ENCODE peak calls at places on chromosomes 16 and 17, in six cellular contexts. U, T, K, J, B and H are unnamed samples.

GRCh38 chr16:22948058-22948602 is 134.2 kb downstream of the HS3ST2 start:
- DNase-seq in K (no peak), T (no peak), B (peak), J (no peak), U (no peak), H (no peak)

GRCh38 chr16:70778901-70779309 is 22.1 kb downstream of the VAC14 start:
- DNase-seq in B (peak), T (peak), U (peak), J (peak), K (peak), H (peak)

GRCh38 chr16:72612271-72612670 is 435.7 kb downstream of the ZFHX3 start:
- DNase-seq in T (no peak), U (no peak), K (no peak), J (no peak), B (no peak), H (no peak)

GRCh38 chr17:42520540-42520951 is 15.5 kb upstream of the NAGLU start:
- DNase-seq in K (no peak), B (peak), J (no peak), T (peak), U (no peak), H (peak)

GRCh38 chr17:79077587-79077986 is 3.0 kb downstream of the ENGASE start:
- DNase-seq in U (no peak), T (no peak), J (no peak), B (no peak), K (no peak), H (no peak)

GRCh38 chr16:28531777-28532744 is 6.7 kb downstream of the NUPR1 start:
- DNase-seq in J (no peak), U (no peak), K (no peak), T (peak), B (peak), H (peak)

GRCh38 chr16:84209989-84210388 is 19.0 kb downstream of the ADAD2 start:
- DNase-seq in U (peak), B (no peak), J (peak), K (no peak), T (no peak), H (no peak)

GRCh38 chr17:18167421-18167820 is 16.2 kb upstream of the ALKBH5 start:
- DNase-seq in J (no peak), K (no peak), U (no peak), B (no peak), T (no peak), H (no peak)

GRCh38 chr16:74261068-74261467 is 35.5 kb upstream of the PSMD7 start:
- DNase-seq in U (no peak), B (no peak), T (no peak), J (no peak), K (no peak), H (no peak)

GRCh38 chr16:28068976-28069375 is 5.5 kb upstream of the GSG1L start:
- DNase-seq in U (no peak), J (no peak), B (no peak), T (no peak), K (no peak), H (no peak)

GRCh38 chr16:87002717-87003413 is 314.3 kb downstream of the C16orf95 start:
- DNase-seq in J (peak), B (no peak), U (peak), T (no peak), K (no peak), H (no peak)

GRCh38 chr17:8913879-8914278 is 46.4 kb upstream of the PIK3R6 start:
- DNase-seq in K (no peak), U (no peak), J (no peak), B (no peak), T (no peak), H (no peak)

GRCh38 chr16:75116081-75116910 is at the start of gene LDHD:
- DNase-seq in U (peak), J (peak), B (peak), T (peak), K (peak), H (peak)

GRCh38 chr16:31710880-31711279 is 162.7 kb upstream of the ZNF267 start:
- DNase-seq in J (no peak), U (no peak), B (no peak), T (no peak), K (no peak), H (no peak)

GRCh38 chr16:65120811-65121721 is 797 bp downstream of the CDH11 start:
- DNase-seq in T (no peak), J (peak), U (peak), B (peak), K (peak), H (peak)

GRCh38 chr16:81807767-81808166 is 28.7 kb downstream of the PLCG2 start:
- DNase-seq in J (no peak), K (no peak), U (no peak), B (peak), T (no peak), H (no peak)

GRCh38 chr17:7220593-7221280 is 999 bp downstream of the ACADVL start:
- DNase-seq in K (peak), T (peak), J (peak), B (peak), U (peak), H (peak)

GRCh38 chr16:88442435-88442810 is 10.7 kb upstream of the ZFPM1 start:
- DNase-seq in J (no peak), U (no peak), K (no peak), B (no peak), T (no peak), H (no peak)

GRCh38 chr16:56332464-56333079 is 92.8 kb downstream of the AMFR start:
- DNase-seq in J (peak), T (peak), B (peak), U (peak), K (peak), H (peak)

GRCh38 chr17:4492762-4493561 is 5.7 kb upstream of the SPNS2 start:
- DNase-seq in B (peak), U (peak), T (peak), J (peak), K (no peak), H (peak)

GRCh38 chr16:78437352-78437968 is 338.0 kb downstream of the WWOX start:
- DNase-seq in J (no peak), B (peak), U (no peak), T (peak), K (peak), H (peak)

GRCh38 chr16:84823484-84823883 is 3.7 kb downstream of the CRISPLD2 start:
- DNase-seq in U (no peak), K (no peak), J (no peak), T (no peak), B (no peak), H (no peak)

GRCh38 chr16:81647527-81647926 is 131.6 kb upstream of the PLCG2 start:
- DNase-seq in J (peak), U (peak), T (no peak), K (no peak), B (peak), H (no peak)

GRCh38 chr17:79800325-79801155 is 3.7 kb upstream of the CBX8 start:
- DNase-seq in J (peak), U (peak), B (peak), K (peak), T (no peak), H (peak)

GRCh38 chr17:17075037-17075755 is 32.9 kb downstream of the MPRIP start:
- DNase-seq in T (no peak), J (peak), U (peak), B (no peak), K (peak), H (no peak)

GRCh38 chr17:44539664-44540063 is 17.6 kb upstream of the FZD2 start:
- DNase-seq in B (peak), T (no peak), K (no peak), U (no peak), J (no peak), H (peak)
- H3K4me2 ChIP-seq in B (peak), T (no peak), K (no peak), U (no peak), J (peak), H (peak)

DNA sequence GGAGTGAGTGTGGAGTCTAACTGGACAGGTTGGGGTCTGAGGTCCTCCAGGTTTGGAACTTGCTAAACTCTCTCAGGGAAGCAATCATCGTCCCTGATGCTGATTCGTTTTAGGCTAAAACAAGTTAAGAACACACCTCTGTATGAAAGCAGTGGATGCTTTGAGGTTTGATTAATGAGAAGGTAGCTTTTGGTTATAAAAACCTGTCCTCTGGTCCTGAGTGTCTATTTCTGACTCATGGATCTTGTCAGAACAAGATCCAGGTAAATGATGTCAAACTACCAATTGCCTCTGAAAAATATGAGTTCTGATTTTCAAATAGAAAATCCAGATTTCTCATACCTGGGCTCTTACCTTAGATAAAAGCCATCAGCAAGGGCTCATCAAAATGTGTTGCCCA is 23.0 kb downstream of the KRT23 start:
- DNase-seq in U (no peak), B (no peak), K (no peak), J (no peak), T (no peak), H (no peak)
- H3K4me3 ChIP-seq in U (no peak), B (no peak), K (no peak), J (no peak), T (no peak), H (no peak)

GRCh38 chr17:47244697-47245096 is 8.9 kb upstream of the ITGB3 start:
- DNase-seq in T (no peak), U (no peak), B (no peak), J (no peak), K (no peak), H (no peak)

GRCh38 chr17:47240806-47241205 is 12.8 kb upstream of the ITGB3 start:
- DNase-seq in T (no peak), B (no peak), U (no peak), J (no peak), K (no peak), H (no peak)

GRCh38 chr17:47246120-47246519 is 7.5 kb upstream of the ITGB3 start:
- DNase-seq in J (no peak), T (no peak), U (no peak), B (no peak), K (no peak), H (no peak)

GRCh38 chr17:47242648-47243047 is 11.0 kb upstream of the ITGB3 start:
- DNase-seq in J (no peak), T (no peak), U (no peak), B (no peak), K (no peak), H (no peak)

DNA sequence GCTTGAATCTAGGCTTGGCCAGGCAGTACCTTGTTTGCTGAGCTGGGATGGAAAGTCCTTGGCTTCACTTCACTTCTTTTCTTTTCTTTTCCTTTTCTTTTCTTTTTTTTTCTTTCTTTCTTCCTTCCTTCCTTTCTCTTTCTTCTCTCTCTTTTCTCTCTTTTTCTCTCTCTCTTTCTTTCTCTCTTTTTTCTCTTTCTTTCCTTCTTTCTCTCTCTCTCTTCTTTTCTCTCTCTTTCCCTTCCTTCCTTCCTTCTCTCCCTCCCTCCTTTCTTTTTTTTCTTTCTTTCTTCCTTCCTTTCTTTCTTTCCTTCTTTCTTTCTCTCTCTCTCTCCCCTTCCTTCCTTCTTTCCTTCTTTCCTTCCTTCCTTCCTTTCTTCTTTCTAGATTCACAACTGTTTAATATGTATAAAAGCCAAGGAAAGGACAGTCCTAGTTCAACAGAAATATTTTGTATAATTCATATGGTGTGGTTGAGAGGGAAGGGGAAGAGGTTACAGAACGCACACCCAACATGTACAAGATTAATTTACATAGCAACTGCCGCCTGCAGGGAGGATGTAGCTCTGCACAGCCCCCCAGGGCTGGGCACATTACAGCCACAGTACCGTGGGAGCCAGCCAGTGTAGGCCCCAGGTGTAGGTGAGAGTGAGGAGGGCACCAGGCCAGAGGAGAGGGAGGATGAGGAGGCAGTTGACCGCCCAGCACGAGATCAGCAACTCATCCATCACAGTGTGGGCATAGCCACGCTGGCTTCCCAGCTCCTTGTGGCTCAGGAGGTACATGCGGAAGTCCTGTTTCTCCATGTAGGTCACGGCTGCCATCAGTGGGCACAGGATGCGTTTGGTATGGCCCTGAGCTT is 9.7 kb upstream of the ITGB3 start:
- DNase-seq in B (no peak), J (no peak), K (no peak), T (no peak), U (no peak), H (no peak)
- H3K9ac ChIP-seq in B (no peak), J (no peak), K (no peak), T (no peak), U (no peak), H (no peak)

GRCh38 chr16:2531371-2531695 is at the start of gene CEMP1:
- DNase-seq in K (no peak), U (no peak), J (no peak), T (no peak), B (no peak), H (no peak)

GRCh38 chr16:2532494-2533141 is 1.4 kb upstream of the CEMP1 start:
- DNase-seq in U (peak), T (peak), J (peak), K (peak), B (peak), H (peak)

GRCh38 chr16:2530629-2531318 is 434 bp downstream of the CEMP1 start:
- DNase-seq in K (peak), J (no peak), B (no peak), T (no peak), U (no peak), H (no peak)

GRCh38 chr16:2529961-2530628 is 1.1 kb downstream of the CEMP1 start:
- DNase-seq in T (no peak), B (no peak), K (peak), J (no peak), U (no peak), H (no peak)

DNA sequence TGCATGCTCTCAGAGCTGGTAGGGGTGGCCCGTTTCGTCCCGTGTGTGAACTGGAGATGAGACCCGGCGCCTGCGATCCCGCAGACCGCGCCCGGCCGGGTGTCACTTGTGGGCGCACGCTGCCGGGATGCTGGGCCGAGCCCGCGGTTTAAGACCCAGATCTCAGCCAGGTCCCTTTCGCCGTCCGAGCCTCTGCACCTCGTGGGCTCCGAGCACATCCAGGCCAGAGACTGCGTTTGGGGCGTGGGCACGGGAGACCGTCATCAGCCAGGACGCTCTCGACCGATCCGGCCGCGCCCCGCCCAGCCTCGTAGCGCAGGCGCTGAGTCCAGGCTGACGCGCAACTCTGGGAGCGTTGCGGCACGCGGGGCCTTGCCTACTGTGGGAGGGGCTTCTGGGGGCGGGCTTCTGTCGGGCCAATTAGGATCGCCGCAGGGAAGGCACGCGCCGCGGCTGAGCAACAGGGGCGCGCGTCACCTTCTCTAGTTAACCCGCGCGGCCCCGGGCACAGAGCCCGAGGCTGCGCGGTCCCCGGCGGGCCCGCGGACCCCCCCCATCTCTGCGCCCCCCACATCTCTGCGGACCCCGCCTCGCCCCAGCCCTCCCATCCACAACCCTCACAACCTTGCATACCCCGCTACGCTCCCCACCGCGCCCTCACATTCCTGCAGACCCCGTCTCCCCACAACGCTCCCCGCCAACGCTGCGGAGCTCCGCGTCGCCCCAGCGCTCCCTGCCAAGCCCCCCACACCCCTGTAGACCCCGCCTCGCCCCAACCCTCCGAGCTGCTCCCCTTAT is 687 bp upstream of the CEMP1 start:
- DNase-seq in B (peak), K (peak), U (peak), T (peak), J (peak), H (peak)
- H3K4me2 ChIP-seq in B (peak), K (peak), U (peak), T (peak), J (peak), H (peak)

GRCh38 chr16:79573071-79573470 is 27.5 kb downstream of the MAF start:
- DNase-seq in K (no peak), B (no peak), U (no peak), T (no peak), J (no peak), H (no peak)

GRCh38 chr16:79573881-79574280 is 26.7 kb downstream of the MAF start:
- DNase-seq in B (no peak), T (no peak), U (no peak), J (no peak), K (no peak), H (no peak)

GRCh38 chr16:79571065-79571697 is 29.4 kb downstream of the MAF start:
- DNase-seq in J (no peak), K (no peak), U (no peak), B (no peak), T (no peak), H (no peak)

GRCh38 chr16:79571753-79572544 is 28.6 kb downstream of the MAF start:
- DNase-seq in B (peak), T (no peak), K (no peak), U (no peak), J (no peak), H (peak)
- H3K4me3 ChIP-seq in B (no peak), T (no peak), K (no peak), U (no peak), J (no peak), H (no peak)

GRCh38 chr17:29802256-29802655 is 127.8 kb downstream of the SSH2 start:
- DNase-seq in T (no peak), K (no peak), U (no peak), B (no peak), J (no peak), H (no peak)

DNA sequence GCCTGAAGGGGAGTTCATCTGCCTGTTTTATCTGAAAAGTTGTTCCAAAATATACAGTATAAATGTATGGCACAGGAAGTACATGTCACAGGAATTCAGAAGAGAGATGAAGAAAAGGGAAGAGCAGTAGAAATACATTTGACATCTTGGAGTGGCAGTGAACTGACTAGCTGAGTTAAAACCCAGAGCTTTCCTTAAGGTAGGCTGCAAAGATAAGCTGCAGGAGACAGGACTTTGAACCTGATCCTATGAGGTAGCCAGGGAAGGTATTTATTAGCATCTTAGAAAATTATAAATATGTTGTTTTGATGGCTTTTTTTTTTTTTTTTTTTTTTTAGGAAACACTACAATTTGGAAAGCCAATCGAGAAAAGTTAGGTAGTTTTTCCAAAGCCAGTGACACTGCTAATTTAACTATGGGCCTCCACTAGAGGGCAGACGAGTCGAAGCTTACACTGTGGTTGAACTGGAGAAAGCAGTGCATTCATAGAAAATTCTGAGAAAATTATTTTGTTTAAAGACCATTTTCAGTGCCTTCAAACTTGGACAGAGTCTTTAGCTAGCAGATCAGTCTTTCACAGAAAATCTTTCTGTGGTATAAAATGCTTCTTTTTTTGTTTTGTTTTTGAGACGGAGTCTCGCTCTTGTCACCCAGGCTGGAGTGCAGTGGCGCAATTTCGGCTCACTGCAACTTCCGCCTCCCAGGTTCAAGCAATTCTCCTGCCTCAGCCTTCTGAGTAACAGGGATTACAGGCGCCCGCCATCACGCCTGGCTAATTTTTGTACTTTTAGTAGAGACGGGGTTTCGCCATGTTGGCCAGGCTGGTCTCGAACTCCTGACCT is 122.3 kb downstream of the SSH2 start:
- DNase-seq in J (peak), B (peak), U (peak), T (peak), K (peak), H (peak)
- H3K9ac ChIP-seq in J (peak), B (no peak), U (no peak), T (no peak), K (no peak), H (no peak)

DNA sequence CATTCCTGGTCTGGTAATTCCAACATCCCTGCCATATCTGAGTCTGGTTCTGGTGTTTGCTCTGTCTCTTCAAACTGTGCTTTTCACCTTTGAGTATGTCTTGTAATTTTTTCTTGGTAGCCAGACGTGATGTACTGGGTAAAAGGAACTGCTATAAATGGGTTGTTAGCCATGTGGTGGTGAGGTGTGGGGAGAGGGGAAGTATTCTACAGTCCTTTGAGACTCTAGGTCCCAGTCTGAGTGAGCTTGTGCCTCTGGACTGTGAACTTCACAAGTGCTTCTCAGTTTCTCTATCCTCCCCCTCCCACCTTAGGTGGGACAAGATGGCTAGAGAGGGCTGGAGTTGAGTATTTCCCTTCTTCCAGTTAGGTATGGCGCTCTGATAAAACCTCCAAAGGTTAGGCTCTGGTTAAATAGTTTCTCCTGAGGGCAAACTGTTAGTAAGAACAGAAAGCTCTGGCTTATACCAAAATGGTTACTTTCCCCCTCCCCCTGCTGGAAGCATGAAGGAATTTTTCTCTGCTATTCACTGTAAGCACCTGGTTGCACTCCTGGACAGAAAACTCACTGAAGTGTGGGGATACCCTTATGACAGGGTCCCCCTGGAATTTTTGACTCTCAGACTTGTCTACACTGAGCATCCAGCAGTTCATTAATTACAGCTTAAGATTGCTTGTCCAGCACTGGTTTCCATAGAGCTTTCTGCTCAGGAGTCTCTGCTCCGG is 87.8 kb downstream of the MARCHF10 start:
- DNase-seq in J (peak), K (no peak), B (peak), U (peak), T (peak), H (peak)
- H3K4me2 ChIP-seq in J (no peak), K (no peak), B (no peak), U (no peak), T (no peak), H (no peak)